ENCODE peak calls at places on chromosome 18, in ten cellular contexts. T is KBM-7, K is fibroblast of the aortic adventitia, Z is right cardiac atrium, V is B cell, U is NCI-H446 treated with DMSO at 0.1 percent for 48 hours, C is stromal cell of bone marrow, A is HT1080, I is NCI-H2171 treated with DMSO at 0.1 percent for 48 hours, E is stomach. G is an unnamed sample.

GRCh38 chr18:29307231-29307630 is 1130.3 kb upstream of the CDH2 start:
- DNase-seq in A (no peak), V (no peak), U (no peak), T (no peak), I (no peak), C (no peak), E (no peak), K (no peak), Z (no peak), G (no peak)

GRCh38 chr18:61687317-61687716 is 205.5 kb downstream of the RNF152 start:
- DNase-seq in E (no peak), Z (no peak), K (no peak), C (no peak), I (no peak), U (no peak), A (no peak), T (no peak), V (no peak), G (no peak)

GRCh38 chr18:76449110-76449453 is 46.0 kb downstream of the ZNF516 start:
- DNase-seq in I (no peak), E (no peak), C (no peak), T (no peak), U (no peak), Z (no peak), K (no peak), V (no peak), A (no peak), G (no peak)

GRCh38 chr18:48333563-48333962 is 75.6 kb downstream of the ZBTB7C start:
- DNase-seq in T (no peak), I (no peak), V (no peak), E (no peak), K (no peak), A (no peak), C (no peak), U (no peak), Z (no peak), G (no peak)

GRCh38 chr18:39389800-39390379 is 1824.3 kb upstream of the CELF4 start:
- DNase-seq in A (no peak), I (peak; percentile 42), V (no peak), K (no peak), U (peak; percentile 62), E (no peak), Z (peak; percentile 20), C (no peak), T (no peak), G (no peak)

GRCh38 chr18:55351220-55351619 is 236.8 kb downstream of the TCF4 start:
- DNase-seq in K (peak; percentile 50), I (no peak), C (no peak), U (no peak), A (no peak), Z (no peak), V (no peak), E (no peak), T (no peak), G (no peak)

GRCh38 chr18:74521068-74521725 is 13.1 kb upstream of the CNDP1 start:
- DNase-seq in T (no peak), U (no peak), Z (no peak), E (peak; percentile 23), V (no peak), A (no peak), I (no peak), K (no peak), C (no peak), G (no peak)

GRCh38 chr18:1663879-1664705 is 759.4 kb downstream of the ADCYAP1 start:
- DNase-seq in Z (peak; percentile 72), T (peak; percentile 68), V (no peak), U (no peak), C (no peak), I (peak; percentile 18), E (peak; percentile 34), A (peak; percentile 48), K (peak; percentile 49), G (peak; percentile 9)

GRCh38 chr18:33577688-33578370 is at the start of gene ASXL3:
- DNase-seq in V (peak; percentile 34), I (peak; percentile 77), Z (peak; percentile 87), E (peak; percentile 64), K (peak; percentile 5), T (peak; percentile 14), C (no peak), U (peak; percentile 20), A (no peak), G (no peak)

GRCh38 chr18:62749389-62749788 is 34.0 kb downstream of the PHLPP1 start:
- DNase-seq in C (no peak), A (no peak), Z (no peak), E (no peak), I (no peak), V (no peak), U (no peak), K (no peak), T (no peak), G (no peak)

GRCh38 chr18:71239111-71239624 is 950.3 kb downstream of the SOCS6 start:
- DNase-seq in U (no peak), K (no peak), C (no peak), T (no peak), I (no peak), V (no peak), Z (no peak), E (no peak), A (no peak), G (no peak)

GRCh38 chr18:61216086-61216485 is 117.1 kb upstream of the CDH20 start:
- DNase-seq in T (no peak), Z (no peak), A (no peak), I (no peak), E (no peak), U (no peak), K (no peak), V (no peak), C (no peak), G (no peak)

GRCh38 chr18:62754026-62754425 is 38.7 kb downstream of the PHLPP1 start:
- DNase-seq in V (no peak), C (no peak), A (no peak), T (no peak), E (no peak), U (no peak), I (no peak), K (no peak), Z (no peak), G (no peak)

GRCh38 chr18:25392199-25392598 is 40.2 kb upstream of the ZNF521 start:
- DNase-seq in T (no peak), E (no peak), V (no peak), A (no peak), U (no peak), C (no peak), Z (no peak), K (no peak), I (no peak), G (no peak)

GRCh38 chr18:62769216-62769615 is 53.9 kb downstream of the PHLPP1 start:
- DNase-seq in A (no peak), U (no peak), T (no peak), C (no peak), Z (no peak), K (no peak), I (no peak), V (no peak), E (no peak), G (no peak)

GRCh38 chr18:55096261-55097026 is 137.2 kb upstream of the CCDC68 start:
- DNase-seq in U (peak; percentile 52), Z (peak; percentile 48), C (peak; percentile 58), V (no peak), T (peak; percentile 31), I (peak; percentile 16), A (peak; percentile 72), E (no peak), K (peak; percentile 69), G (peak; percentile 83)

GRCh38 chr18:473687-474265 is 26.7 kb downstream of the COLEC12 start:
- DNase-seq in A (no peak), U (no peak), T (no peak), I (no peak), V (no peak), E (no peak), K (peak; percentile 70), Z (no peak), C (no peak), G (no peak)

GRCh38 chr18:45837283-45838070 is 12.0 kb downstream of the SIGLEC15 start:
- DNase-seq in K (no peak), U (no peak), C (no peak), I (peak; percentile 58), T (no peak), E (peak; percentile 60), A (no peak), V (no peak), Z (peak; percentile 80), G (no peak)

GRCh38 chr18:56684277-56684676 is 33.1 kb downstream of the WDR7 start:
- DNase-seq in Z (no peak), I (no peak), T (no peak), V (no peak), E (no peak), U (no peak), C (no peak), A (no peak), K (no peak), G (no peak)

GRCh38 chr18:21449367-21450250 is 150.9 kb downstream of the ESCO1 start:
- DNase-seq in T (no peak), A (no peak), U (no peak), I (no peak), C (no peak), Z (no peak), V (no peak), E (no peak), K (no peak), G (no peak)

GRCh38 chr18:55251186-55251995 is 292.1 kb upstream of the CCDC68 start:
- DNase-seq in A (no peak), V (no peak), T (no peak), I (no peak), E (no peak), Z (no peak), C (no peak), U (no peak), K (peak; percentile 67), G (no peak)

GRCh38 chr18:46588971-46589660 is 67.9 kb downstream of the LOXHD1 start:
- DNase-seq in V (no peak), K (no peak), I (no peak), U (no peak), A (no peak), T (no peak), Z (no peak), C (no peak), E (no peak), G (no peak)

GRCh38 chr18:32754508-32755263 is 18.1 kb downstream of the KLHL14 start:
- DNase-seq in I (no peak), C (no peak), K (no peak), U (no peak), A (no peak), T (no peak), V (no peak), Z (no peak), E (no peak), G (no peak)

GRCh38 chr18:79872423-79872822 is 74.7 kb downstream of the KCNG2 start:
- DNase-seq in I (no peak), Z (no peak), U (no peak), K (no peak), V (no peak), T (no peak), C (no peak), A (no peak), E (no peak), G (no peak)

GRCh38 chr18:34729264-34729663 is 19.2 kb downstream of the DTNA start:
- DNase-seq in U (no peak), Z (no peak), A (peak; percentile 34), K (peak; percentile 37), T (peak; percentile 25), I (peak; percentile 17), V (no peak), C (no peak), E (no peak), G (peak; percentile 31)

GRCh38 chr18:72470391-72470790 is 73.8 kb downstream of the CBLN2 start:
- DNase-seq in I (no peak), U (no peak), V (no peak), A (peak; percentile 4), Z (no peak), K (no peak), E (no peak), T (no peak), C (no peak), G (no peak)

GRCh38 chr18:59059140-59059539 is 80.5 kb upstream of the SEC11C start:
- DNase-seq in E (no peak), T (no peak), A (no peak), K (no peak), C (no peak), Z (no peak), V (no peak), U (no peak), I (no peak), G (no peak)

GRCh38 chr18:75139226-75139911 is 69.6 kb downstream of the PTGR3 start:
- DNase-seq in K (no peak), V (no peak), I (no peak), C (no peak), A (no peak), T (no peak), Z (no peak), E (no peak), U (no peak), G (no peak)

G was measured in brain microvascular endothelial cell.